ENCODE peak calls at places on chromosomes 13 and 19, in six cellular contexts. Z is HFFc6; F is bronchial epithelial cell; S is ecto neural progenitor cell; M is activated CD8-positive, alpha-beta memory T cell treated with anti-CD3 and anti-CD28 coated beads for 4 hours; D is AG04450. B is an unnamed sample.

GRCh38 chr13:114005206-114005720 is 31.4 kb upstream of the C13orf46 start:
- DNase-seq in Z (no peak), F (no peak), S (no peak), M (no peak), D (no peak), B (no peak)

GRCh38 chr13:37598572-37598971 is at the start of gene POSTN:
- DNase-seq in Z (peak), F (no peak), S (no peak), M (no peak), D (no peak), B (no peak)

GRCh38 chr19:34733266-34733825 is 697 bp upstream of the ZNF181 start:
- DNase-seq in Z (no peak), F (no peak), S (no peak), M (no peak), D (no peak), B (no peak)

GRCh38 chr19:362683-363082 is 18.1 kb upstream of the MIER2 start:
- DNase-seq in Z (no peak), F (no peak), S (no peak), M (no peak), D (no peak), B (no peak)

GRCh38 chr13:59880468-59880867 is 283.3 kb downstream of the DIAPH3 start:
- DNase-seq in Z (peak), F (peak), S (no peak), M (no peak), D (no peak), B (no peak)

GRCh38 chr13:80132741-80133601 is 208.0 kb downstream of the SPRY2 start:
- DNase-seq in Z (peak), F (peak), S (peak), M (no peak), D (no peak), B (peak)

GRCh38 chr13:113625965-113626661 is 31.9 kb downstream of the ATP4B start:
- DNase-seq in Z (peak), F (no peak), S (no peak), M (no peak), D (no peak), B (no peak)

GRCh38 chr13:54018485-54018884 is 989.9 kb downstream of the OLFM4 start:
- DNase-seq in Z (no peak), F (no peak), S (no peak), M (no peak), D (no peak), B (no peak)

GRCh38 chr13:76812206-76812882 is 73.9 kb downstream of the KCTD12 start:
- DNase-seq in Z (no peak), F (no peak), S (no peak), M (no peak), D (no peak), B (no peak)

GRCh38 chr19:53892981-53893325 is 11.0 kb downstream of the PRKCG start:
- DNase-seq in Z (no peak), F (no peak), S (peak), M (no peak), D (no peak), B (no peak)

GRCh38 chr13:50230365-50230978 is 215.2 kb downstream of the KCNRG start:
- DNase-seq in Z (no peak), F (peak), S (no peak), M (no peak), D (no peak), B (peak)

GRCh38 chr19:43636121-43636683 is 3.4 kb downstream of the CADM4 start:
- DNase-seq in Z (no peak), F (no peak), S (peak), M (no peak), D (no peak), B (no peak)

GRCh38 chr13:109402976-109403375 is 383.4 kb downstream of the IRS2 start:
- DNase-seq in Z (no peak), F (no peak), S (no peak), M (no peak), D (no peak), B (peak)

GRCh38 chr19:39246951-39247669 is 1.5 kb downstream of the IFNL4 start:
- DNase-seq in Z (no peak), F (no peak), S (peak), M (no peak), D (no peak), B (no peak)

GRCh38 chr19:2084993-2085720 is 11.0 kb downstream of the MOB3A start:
- DNase-seq in Z (peak), F (peak), S (no peak), M (peak), D (no peak), B (no peak)

GRCh38 chr13:112983042-112983305 is 14.0 kb downstream of the MCF2L start:
- DNase-seq in Z (no peak), F (no peak), S (no peak), M (no peak), D (no peak), B (no peak)

GRCh38 chr13:110630566-110631119 is 15.3 kb downstream of the NAXD start:
- DNase-seq in Z (no peak), F (no peak), S (no peak), M (no peak), D (no peak), B (no peak)

GRCh38 chr13:21971662-21972635 is 301.1 kb downstream of the FGF9 start:
- DNase-seq in Z (no peak), F (no peak), S (no peak), M (no peak), D (peak), B (no peak)

GRCh38 chr13:39587939-39588338 is 15.1 kb downstream of the LHFPL6 start:
- DNase-seq in Z (no peak), F (no peak), S (no peak), M (no peak), D (no peak), B (no peak)

GRCh38 chr13:48304132-48304876 is 753 bp downstream of the RB1 start:
- DNase-seq in Z (peak), F (peak), S (no peak), M (no peak), D (peak), B (peak)

GRCh38 chr19:18109731-18110671 is 12.4 kb downstream of the MAST3 start:
- DNase-seq in Z (no peak), F (no peak), S (peak), M (no peak), D (no peak), B (no peak)

GRCh38 chr13:61370520-61370919 is 45.1 kb downstream of the PCDH20 start:
- DNase-seq in Z (no peak), F (no peak), S (no peak), M (no peak), D (no peak), B (no peak)

GRCh38 chr13:77448689-77449088 is 86.8 kb upstream of the SCEL start:
- DNase-seq in Z (no peak), F (no peak), S (no peak), M (no peak), D (no peak), B (no peak)

GRCh38 chr13:44362394-44363040 is 11.1 kb upstream of the SERP2 start:
- DNase-seq in Z (no peak), F (no peak), S (no peak), M (no peak), D (no peak), B (no peak)